ENCODE peak calls at places on chromosome 19, in nine cellular contexts. N, F, D, H, U, M, R, P and T are unnamed samples.

GRCh38 chr19:15464394-15465385 is at the start of gene RASAL3:
- DNase-seq in F (peak), H (no peak), U (no peak), D (no peak), N (no peak), M (no peak), R (peak), P (peak), T (peak)

GRCh38 chr19:15142313-15142712 is 35.1 kb downstream of the SYDE1 start:
- DNase-seq in U (no peak), R (no peak), H (no peak), D (no peak), P (no peak), M (no peak), N (no peak), F (no peak), T (no peak)

GRCh38 chr19:55493052-55493649 is 4.9 kb downstream of the SSC5D start:
- DNase-seq in D (no peak), H (no peak), F (no peak), M (no peak), P (no peak), U (peak), N (no peak), R (peak), T (no peak)

GRCh38 chr19:18775586-18776287 is 15.4 kb downstream of the COMP start:
- DNase-seq in D (peak), H (no peak), R (peak), F (no peak), U (peak), M (no peak), N (no peak), P (no peak), T (no peak)

GRCh38 chr19:4086336-4086953 is 19.7 kb upstream of the ZBTB7A start:
- DNase-seq in M (no peak), F (no peak), D (no peak), P (no peak), R (no peak), U (no peak), N (no peak), H (no peak), T (no peak)

GRCh38 chr19:55319786-55320185 is 5.4 kb downstream of the TMEM150B start:
- DNase-seq in R (peak), N (peak), F (no peak), H (no peak), D (peak), M (no peak), P (no peak), U (peak), T (no peak)

GRCh38 chr19:44278181-44278690 is 18.6 kb downstream of the ZNF233 start:
- DNase-seq in R (peak), P (no peak), F (no peak), M (no peak), H (no peak), N (no peak), D (peak), U (peak), T (no peak)

GRCh38 chr19:4059931-4060620 is 6.6 kb downstream of the ZBTB7A start:
- DNase-seq in U (no peak), R (peak), D (no peak), N (no peak), F (no peak), P (peak), H (peak), M (no peak), T (peak)

GRCh38 chr19:40231544-40232424 is 5.3 kb upstream of the CCNP start:
- DNase-seq in H (no peak), F (no peak), D (no peak), R (no peak), U (no peak), M (no peak), P (no peak), N (no peak), T (no peak)

GRCh38 chr19:18419699-18420460 is 682 bp downstream of the SSBP4 start:
- DNase-seq in D (no peak), F (peak), N (peak), M (no peak), P (peak), U (no peak), H (no peak), R (no peak), T (no peak)

GRCh38 chr19:5026706-5027273 is 57.9 kb downstream of the KDM4B start:
- DNase-seq in F (no peak), U (no peak), P (no peak), M (no peak), N (no peak), H (peak), D (no peak), R (peak), T (no peak)

GRCh38 chr19:16895467-16896097 is 6.8 kb downstream of the F2RL3 start:
- DNase-seq in P (no peak), F (no peak), H (no peak), U (no peak), R (peak), M (no peak), D (no peak), N (no peak), T (no peak)
- H3K4me3 ChIP-seq in P (peak), F (no peak), H (no peak), U (no peak), R (no peak), M (no peak), D (no peak), N (no peak), T (no peak)

GRCh38 chr19:2103308-2103707 is 6.6 kb downstream of the IZUMO4 start:
- DNase-seq in F (no peak), M (no peak), H (no peak), U (no peak), N (no peak), D (no peak), R (no peak), P (no peak), T (no peak)
- H3K4me3 ChIP-seq in F (no peak), M (no peak), H (no peak), U (no peak), N (no peak), D (no peak), R (no peak), P (no peak), T (no peak)

GRCh38 chr19:7872306-7873204 is 1.6 kb downstream of the PRR36 start:
- DNase-seq in F (no peak), D (no peak), P (no peak), M (no peak), U (no peak), R (no peak), N (no peak), H (no peak), T (no peak)

GRCh38 chr19:7874080-7874856 is at the start of gene PRR36:
- DNase-seq in P (peak), N (peak), R (no peak), D (no peak), H (no peak), F (no peak), M (no peak), U (no peak), T (no peak)

GRCh38 chr19:7874857-7875393 is 735 bp upstream of the PRR36 start:
- DNase-seq in D (no peak), F (no peak), U (no peak), N (no peak), P (no peak), M (no peak), H (no peak), R (no peak), T (no peak)

GRCh38 chr19:7871530-7872305 is 2.5 kb downstream of the PRR36 start:
- DNase-seq in P (peak), N (peak), U (peak), R (peak), H (peak), M (peak), D (peak), F (peak), T (peak)

DNA sequence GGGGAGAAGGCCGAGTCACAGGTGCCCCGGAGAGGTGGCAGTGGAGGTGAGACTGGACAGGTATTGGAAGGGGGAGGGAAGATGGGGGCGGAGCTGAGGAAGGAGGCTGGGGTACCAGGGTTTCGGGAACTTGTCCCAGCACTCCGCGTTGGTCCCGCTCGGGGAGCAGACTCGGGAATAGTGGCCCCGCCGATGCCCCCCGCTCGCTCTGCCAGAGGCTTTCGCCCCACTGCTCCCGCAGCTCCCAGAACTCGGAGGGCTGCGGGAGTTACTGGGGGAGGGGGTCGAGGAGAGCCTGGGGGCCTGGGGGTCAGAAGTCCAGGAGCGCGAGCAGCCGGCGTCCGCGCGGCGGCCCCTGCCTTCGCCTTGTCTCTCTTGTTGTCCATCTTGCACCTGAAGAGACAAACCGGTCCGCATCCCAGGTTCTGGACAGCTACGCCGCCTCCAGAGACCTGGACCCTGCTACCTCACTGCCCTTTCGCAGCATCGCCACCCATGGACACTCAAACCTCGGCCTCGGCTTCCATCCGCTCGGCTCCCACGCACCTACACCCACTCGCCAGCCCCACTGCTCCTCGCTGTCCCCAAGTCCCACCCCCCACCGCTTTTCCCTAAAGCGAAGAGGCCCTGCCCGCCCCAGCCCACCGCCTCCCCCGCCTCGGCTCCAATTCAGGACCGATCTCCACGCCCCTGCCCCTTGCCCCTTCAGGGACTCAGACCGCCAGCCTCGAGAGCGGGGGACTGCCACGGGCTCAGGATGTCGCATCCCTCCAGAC is 698 bp downstream of the PRR36 start:
- DNase-seq in F (no peak), D (no peak), M (no peak), N (no peak), R (no peak), U (no peak), P (no peak), H (no peak), T (no peak)
- H3K4me3 ChIP-seq in F (peak), D (no peak), M (no peak), N (peak), R (no peak), U (no peak), P (peak), H (no peak), T (peak)

GRCh38 chr19:1069009-1069779 is 2.2 kb downstream of the ARHGAP45 start:
- DNase-seq in D (no peak), R (no peak), P (peak), F (peak), H (peak), M (no peak), U (no peak), N (no peak), T (peak)
- H3K4me3 ChIP-seq in D (no peak), R (no peak), P (peak), F (no peak), H (no peak), M (no peak), U (no peak), N (no peak), T (peak)

GRCh38 chr19:50519006-50519575 is 5.4 kb upstream of the ASPDH start:
- DNase-seq in P (peak), N (no peak), H (no peak), F (peak), U (no peak), D (no peak), R (no peak), M (no peak), T (no peak)
- H3K4me3 ChIP-seq in P (no peak), N (no peak), H (no peak), F (no peak), U (no peak), D (no peak), R (no peak), M (no peak), T (no peak)

GRCh38 chr19:10566658-10567410 is 1.0 kb upstream of the KRI1 start:
- DNase-seq in F (no peak), R (no peak), U (no peak), N (no peak), M (no peak), P (no peak), D (no peak), H (no peak), T (peak)
- H3K4me3 ChIP-seq in F (no peak), R (peak), U (no peak), N (no peak), M (peak), P (peak), D (no peak), H (no peak), T (peak)

DNA sequence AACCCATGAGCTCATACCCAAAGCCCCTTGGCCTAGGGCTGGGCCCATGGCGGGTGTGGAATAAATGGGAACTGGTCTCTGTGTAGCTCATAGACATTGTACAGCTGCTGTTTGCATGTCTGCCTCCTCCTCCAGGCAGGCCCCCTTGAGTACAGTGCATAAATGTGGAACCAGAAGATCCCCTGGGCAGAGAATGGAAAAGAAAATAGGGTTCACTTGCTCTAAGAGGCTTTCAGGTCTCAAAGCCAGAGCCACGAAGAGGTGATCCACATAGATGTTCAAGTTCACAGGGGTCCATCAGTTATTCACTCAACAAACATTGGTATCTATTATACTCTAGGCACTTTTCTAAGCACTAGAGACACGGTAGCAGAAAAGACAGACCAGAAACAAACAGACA is 79.2 kb upstream of the CACNA1A start:
- DNase-seq in M (no peak), N (no peak), U (no peak), R (no peak), H (no peak), D (no peak), P (no peak), F (no peak), T (no peak)
- H3K4me3 ChIP-seq in M (no peak), N (no peak), U (no peak), R (no peak), H (no peak), D (no peak), P (no peak), F (no peak), T (no peak)